ENCODE peak calls at places on chromosomes 7 and 10, in seven cellular contexts. W is CD8-positive, alpha-beta memory T cell; I is stomach; F is gastrocnemius medialis; G is adrenal gland; U is pancreas; X is left ventricle myocardium inferior. M is an unnamed sample.

GRCh38 chr7:36260481-36260880 is 107.4 kb downstream of the EEPD1 start:
- DNase-seq in F (no peak), I (no peak), W (no peak), X (no peak), G (no peak), U (no peak), M (no peak)

GRCh38 chr7:143299346-143299745 is 11.2 kb downstream of the CASP2 start:
- DNase-seq in G (no peak), F (no peak), X (no peak), U (no peak), W (no peak), I (no peak), M (no peak)

GRCh38 chr7:6423942-6424701 is 23.6 kb downstream of the DAGLB start:
- DNase-seq in X (no peak), F (peak; percentile 90), W (no peak), G (peak; percentile 52), U (no peak), I (peak; percentile 47), M (no peak)

GRCh38 chr10:11303671-11304170 is 286.0 kb downstream of the CELF2 start:
- DNase-seq in U (no peak), F (no peak), G (no peak), I (no peak), X (no peak), W (no peak), M (no peak)

GRCh38 chr7:132076301-132077049 is 499.8 kb downstream of the PLXNA4 start:
- DNase-seq in I (no peak), W (no peak), F (no peak), G (no peak), X (no peak), U (no peak), M (no peak)

GRCh38 chr10:49056356-49056755 is 59.0 kb downstream of the VSTM4 start:
- DNase-seq in I (no peak), F (no peak), W (no peak), G (peak; percentile 67), X (no peak), U (no peak), M (no peak)

GRCh38 chr7:122886357-122887081 is at the start of gene CADPS2:
- DNase-seq in X (peak; percentile 85), F (peak; percentile 50), I (peak; percentile 90), G (peak; percentile 95), U (peak; percentile 95), W (no peak), M (peak; percentile 87)

GRCh38 chr10:4291995-4292394 is 507.0 kb upstream of the KLF6 start:
- DNase-seq in X (no peak), I (no peak), W (no peak), F (peak; percentile 59), G (no peak), U (no peak), M (peak; percentile 47)

GRCh38 chr7:105473163-105473562 is 48.9 kb downstream of the PUS7 start:
- DNase-seq in F (no peak), X (no peak), G (peak; percentile 77), W (no peak), I (no peak), U (no peak), M (peak; percentile 20)

GRCh38 chr7:3164363-3164762 is 120.7 kb upstream of the CARD11 start:
- DNase-seq in I (peak; percentile 69), W (no peak), F (no peak), U (no peak), X (peak; percentile 24), G (no peak), M (no peak)

GRCh38 chr7:158745057-158745715 is 40.6 kb upstream of the NCAPG2 start:
- DNase-seq in G (no peak), I (no peak), F (no peak), X (no peak), U (no peak), W (no peak), M (no peak)

GRCh38 chr7:74655785-74656420 is 1.6 kb upstream of the GTF2I start:
- DNase-seq in W (no peak), I (no peak), X (no peak), G (no peak), U (no peak), F (no peak), M (no peak)

GRCh38 chr7:31092606-31093005 is 40.5 kb downstream of the ADCYAP1R1 start:
- DNase-seq in G (no peak), X (no peak), W (no peak), I (no peak), U (no peak), F (no peak), M (no peak)

GRCh38 chr7:130154501-130155317 is 50.5 kb downstream of the TMEM209 start:
- DNase-seq in F (no peak), G (peak; percentile 83), I (peak; percentile 78), X (no peak), W (no peak), U (peak; percentile 94), M (no peak)

GRCh38 chr7:50393076-50393475 is 57.1 kb downstream of the FIGNL1 start:
- DNase-seq in G (no peak), I (no peak), W (no peak), U (no peak), X (no peak), F (no peak), M (no peak)

GRCh38 chr10:22611425-22612111 is 102.8 kb downstream of the PIP4K2A start:
- DNase-seq in G (no peak), F (no peak), X (no peak), I (no peak), W (peak; percentile 68), U (no peak), M (no peak)

GRCh38 chr7:41816111-41816510 is 113.2 kb upstream of the INHBA start:
- DNase-seq in X (no peak), U (no peak), I (no peak), F (no peak), W (no peak), G (no peak), M (no peak)

GRCh38 chr7:39811161-39811614 is 138.9 kb upstream of the CDK13 start:
- DNase-seq in W (no peak), F (no peak), I (no peak), U (no peak), G (no peak), X (no peak), M (no peak)

GRCh38 chr10:63752318-63752717 is 231.1 kb downstream of the REEP3 start:
- DNase-seq in F (no peak), I (no peak), G (no peak), X (no peak), U (no peak), W (no peak), M (no peak)

GRCh38 chr10:93081834-93082233 is 8.1 kb downstream of the CYP26A1 start:
- DNase-seq in U (no peak), W (no peak), G (no peak), F (no peak), X (no peak), I (no peak), M (no peak)

GRCh38 chr10:93077860-93078337 is 4.2 kb downstream of the CYP26A1 start:
- DNase-seq in W (no peak), X (no peak), F (no peak), U (no peak), I (no peak), G (peak; percentile 70), M (no peak)

GRCh38 chr10:93081296-93081695 is 7.6 kb downstream of the CYP26A1 start:
- DNase-seq in W (no peak), I (no peak), X (no peak), F (no peak), G (no peak), U (no peak), M (no peak)

GRCh38 chr10:93080350-93081046 is 6.8 kb downstream of the CYP26A1 start:
- DNase-seq in U (no peak), I (peak; percentile 63), W (peak; percentile 26), X (peak; percentile 36), F (no peak), G (peak; percentile 44), M (peak; percentile 76)

GRCh38 chr10:93079663-93080349 is 6.1 kb downstream of the CYP26A1 start:
- DNase-seq in W (no peak), I (no peak), G (no peak), F (no peak), U (no peak), X (no peak), M (no peak)
- H3K27me3 ChIP-seq in W (peaks cover 13% of the 10 kb centered on the region), I (peaks cover 67% of the 10 kb centered on the region), G (peaks cover 3% of the 10 kb centered on the region), F (peaks cover 40% of the 10 kb centered on the region), U (no peaks in the 10 kb centered on the region), X (peaks cover 74% of the 10 kb centered on the region), M (no peaks in the 10 kb centered on the region)

GRCh38 chr7:23956769-23957556 is 246.9 kb downstream of the STK31 start:
- DNase-seq in U (no peak), I (peak; percentile 35), W (no peak), X (no peak), G (no peak), F (no peak), M (no peak)

GRCh38 chr7:23955600-23956149 is 245.7 kb downstream of the STK31 start:
- DNase-seq in F (no peak), W (no peak), G (no peak), X (no peak), U (no peak), I (no peak), M (no peak)

GRCh38 chr7:23963461-23963860 is 253.4 kb downstream of the STK31 start:
- DNase-seq in I (no peak), W (no peak), G (no peak), X (no peak), U (no peak), F (no peak), M (no peak)

GRCh38 chr7:23955145-23955544 is 245.1 kb downstream of the STK31 start:
- DNase-seq in I (no peak), U (no peak), W (no peak), F (no peak), X (no peak), G (no peak), M (no peak)

GRCh38 chr7:23960361-23960760 is 250.3 kb downstream of the STK31 start:
- DNase-seq in X (no peak), I (no peak), F (no peak), U (no peak), G (no peak), W (no peak), M (no peak)
- H3K4me3 ChIP-seq in X (no peak overlapping the region), I (no peak overlapping the region), F (no peak overlapping the region), U (no peak overlapping the region), G (no peak overlapping the region), W (no peak overlapping the region), M (no peak overlapping the region)

GRCh38 chr7:68152205-68152604 is 1155.6 kb downstream of the TYW1 start:
- DNase-seq in G (no peak), X (no peak), F (no peak), W (no peak), U (no peak), I (no peak), M (no peak)
- H3K9me3 ChIP-seq in G (no peaks in the 10 kb centered on the region), X (peaks cover 10% of the 10 kb centered on the region), F (no peaks in the 10 kb centered on the region), W (no peaks in the 10 kb centered on the region), U (no peaks in the 10 kb centered on the region), I (peaks cover 14% of the 10 kb centered on the region), M (no peaks in the 10 kb centered on the region)

DNA sequence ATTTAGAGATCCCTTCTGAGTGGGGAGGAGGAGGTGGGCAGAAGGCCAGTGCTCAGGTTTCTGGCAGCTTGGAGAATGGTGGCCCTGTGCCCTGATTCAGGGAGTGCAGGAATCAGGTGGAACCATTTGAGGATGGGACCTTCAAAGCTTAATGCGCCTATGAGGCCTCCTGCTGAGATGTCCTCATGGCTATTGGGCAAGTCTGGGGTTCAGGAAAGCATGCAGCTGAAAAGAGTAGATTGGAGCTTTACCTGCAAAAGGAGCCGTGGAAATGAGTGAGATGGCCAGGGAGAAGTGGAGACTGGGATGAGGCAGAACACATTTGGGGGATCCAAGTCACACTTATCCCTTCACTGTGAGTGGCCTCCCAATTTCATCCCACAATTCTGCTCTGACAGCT is 6.1 kb downstream of the FFAR4 start:
- DNase-seq in X (no peak), F (no peak), G (no peak), U (no peak), I (no peak), W (no peak), M (no peak)
- H3K27me3 ChIP-seq in X (peaks cover 43% of the 10 kb centered on the region), F (peaks cover 17% of the 10 kb centered on the region), G (peaks cover 20% of the 10 kb centered on the region), U (no peaks in the 10 kb centered on the region), I (peaks cover 46% of the 10 kb centered on the region), W (no peaks in the 10 kb centered on the region), M (no peaks in the 10 kb centered on the region)